ENCODE peak calls at places on chromosomes 1 and 21, in four cellular contexts. U, F, I and B are unnamed samples.

GRCh38 chr1:31574749-31575372 is 1.5 kb upstream of the TINAGL1 start:
- DNase-seq in U (no peak), F (no peak), I (no peak), B (no peak)

GRCh38 chr1:162908236-162908635 is 47.3 kb upstream of the CCDC190 start:
- DNase-seq in U (no peak), F (no peak), I (no peak), B (no peak)

GRCh38 chr1:53625049-53625448 is 113.9 kb downstream of the GLIS1 start:
- DNase-seq in U (no peak), F (no peak), I (peak), B (no peak)

GRCh38 chr1:26772687-26773086 is 15.1 kb upstream of the PIGV start:
- DNase-seq in U (no peak), F (no peak), I (peak), B (no peak)

GRCh38 chr1:40810915-40811314 is 27.3 kb downstream of the KCNQ4 start:
- DNase-seq in U (no peak), F (no peak), I (no peak), B (no peak)

GRCh38 chr1:24501371-24502167 is 1.1 kb upstream of the RCAN3 start:
- DNase-seq in U (peak), F (peak), I (peak), B (no peak)

GRCh38 chr1:42177551-42177981 is 13.0 kb upstream of the GUCA2A start:
- DNase-seq in U (no peak), F (no peak), I (peak), B (no peak)

GRCh38 chr21:17903029-17903806 is 84.1 kb upstream of the C21orf91 start:
- DNase-seq in U (peak), F (peak), I (peak), B (peak)

GRCh38 chr1:24782689-24783088 is 37.4 kb downstream of the CLIC4 start:
- DNase-seq in U (no peak), F (no peak), I (no peak), B (no peak)

GRCh38 chr21:26388731-26389231 is 184.3 kb downstream of the CYYR1 start:
- DNase-seq in U (no peak), F (no peak), I (peak), B (no peak)

GRCh38 chr1:173295391-173295790 is 88.3 kb upstream of the TNFSF4 start:
- DNase-seq in U (no peak), F (no peak), I (peak), B (no peak)

GRCh38 chr1:23996700-23997229 is 16.6 kb upstream of the SRSF10 start:
- DNase-seq in U (no peak), F (no peak), I (no peak), B (no peak)

GRCh38 chr1:79711001-79711431 is 704.5 kb upstream of the ADGRL4 start:
- DNase-seq in U (no peak), F (no peak), I (peak), B (no peak)

GRCh38 chr21:32920474-32920873 is 105.3 kb upstream of the OLIG2 start:
- DNase-seq in U (no peak), F (no peak), I (no peak), B (no peak)

GRCh38 chr1:245105815-245106410 is 48.9 kb upstream of the KIF26B start:
- DNase-seq in U (no peak), F (no peak), I (no peak), B (no peak)

GRCh38 chr1:91894036-91894761 is 8.2 kb upstream of the TGFBR3 start:
- DNase-seq in U (no peak), F (no peak), I (no peak), B (no peak)

GRCh38 chr1:57889686-57890360 is 466.0 kb upstream of the DAB1 start:
- DNase-seq in U (no peak), F (no peak), I (no peak), B (peak)

GRCh38 chr1:116119876-116120275 is 8.7 kb downstream of the MAB21L3 start:
- DNase-seq in U (no peak), F (no peak), I (no peak), B (no peak)

GRCh38 chr1:192766009-192766625 is 42.7 kb upstream of the RGS2 start:
- DNase-seq in U (no peak), F (no peak), I (no peak), B (no peak)

GRCh38 chr1:243730499-243731150 is 119.4 kb downstream of the AKT3 start:
- DNase-seq in U (no peak), F (no peak), I (no peak), B (no peak)

GRCh38 chr1:30609336-30610280 is 113.8 kb downstream of the MATN1 start:
- DNase-seq in U (no peak), F (no peak), I (no peak), B (no peak)